ENCODE peak calls at places on chromosomes 7 and 10, in nine cellular contexts. R is A549, I is heart right ventricle, X is brain microvascular endothelial cell, J is psoas muscle, G is mesenchymal stem cell, Q is PC-3, U is HFF-Myc, T is astrocyte. H is an unnamed sample.

GRCh38 chr10:112985701-112986510 is 35.9 kb downstream of the TCF7L2 start:
- DNase-seq in T (peak), G (peak), X (peak), J (no peak), Q (no peak), U (no peak), R (no peak), I (no peak), H (peak)

GRCh38 chr7:34612671-34613070 is 45.3 kb upstream of the NPSR1 start:
- DNase-seq in T (peak), I (no peak), X (no peak), Q (no peak), U (no peak), G (no peak), J (no peak), R (no peak), H (peak)

GRCh38 chr7:68547794-68548193 is 1050.5 kb upstream of the AUTS2 start:
- DNase-seq in I (no peak), T (no peak), J (no peak), X (no peak), Q (no peak), R (peak), G (peak), U (no peak), H (no peak)

GRCh38 chr7:140542226-140542625 is 62.9 kb upstream of the MKRN1 start:
- DNase-seq in U (no peak), G (peak), J (peak), Q (peak), R (peak), X (peak), I (peak), T (peak), H (peak)

GRCh38 chr7:43872401-43873165 is 3.3 kb upstream of the MRPS24 start:
- DNase-seq in T (peak), X (peak), I (no peak), R (no peak), U (peak), Q (peak), G (peak), J (peak), H (peak)

GRCh38 chr10:30505543-30506298 is 71.7 kb downstream of the MAP3K8 start:
- DNase-seq in T (no peak), U (no peak), Q (no peak), X (no peak), J (no peak), R (no peak), G (no peak), I (no peak), H (no peak)

GRCh38 chr10:129971381-129972144 is 7.5 kb upstream of the EBF3 start:
- DNase-seq in T (no peak), J (peak), Q (peak), G (peak), U (no peak), X (no peak), I (peak), R (peak), H (peak)

GRCh38 chr7:5625938-5626337 is 155.5 kb downstream of the RNF216 start:
- DNase-seq in I (no peak), X (peak), U (no peak), R (no peak), J (no peak), T (peak), G (peak), Q (peak), H (peak)

GRCh38 chr7:54860003-54860775 is 101.2 kb upstream of the SEC61G start:
- DNase-seq in I (no peak), G (no peak), X (peak), J (no peak), T (no peak), Q (no peak), U (no peak), R (no peak), H (peak)

GRCh38 chr10:74432841-74433594 is 282.0 kb downstream of the ADK start:
- DNase-seq in I (no peak), U (no peak), J (no peak), T (peak), G (peak), R (peak), X (no peak), Q (peak), H (peak)

GRCh38 chr10:78412605-78413004 is 378.9 kb downstream of the RPS24 start:
- DNase-seq in R (no peak), X (no peak), G (no peak), Q (no peak), I (no peak), T (no peak), U (no peak), J (no peak), H (no peak)

GRCh38 chr10:86536294-86536861 is 14.8 kb upstream of the WAPL start:
- DNase-seq in X (no peak), I (peak), Q (no peak), G (no peak), J (no peak), R (no peak), T (no peak), U (no peak), H (no peak)

GRCh38 chr7:155509725-155510551 is 36.4 kb downstream of the CNPY1 start:
- DNase-seq in T (no peak), G (no peak), X (no peak), R (no peak), J (no peak), U (no peak), Q (no peak), I (no peak), H (no peak)

GRCh38 chr7:74379938-74380337 is 73.8 kb upstream of the GTF2IRD1 start:
- DNase-seq in T (no peak), X (no peak), U (no peak), Q (no peak), G (no peak), R (no peak), J (no peak), I (peak), H (no peak)

GRCh38 chr7:157274991-157275427 is 61.8 kb upstream of the DNAJB6 start:
- DNase-seq in J (no peak), G (no peak), R (no peak), Q (no peak), T (no peak), I (no peak), X (no peak), U (no peak), H (no peak)

GRCh38 chr7:28070311-28071055 is 110.1 kb downstream of the JAZF1 start:
- DNase-seq in X (no peak), Q (no peak), U (no peak), J (peak), R (no peak), T (no peak), I (no peak), G (no peak), H (no peak)

GRCh38 chr7:42227523-42227922 is 9.5 kb downstream of the GLI3 start:
- DNase-seq in T (no peak), G (peak), X (no peak), J (no peak), U (no peak), I (no peak), Q (no peak), R (no peak), H (no peak)

GRCh38 chr7:116211913-116212596 is 1.7 kb downstream of the TES start:
- DNase-seq in G (peak), Q (no peak), T (no peak), U (no peak), J (no peak), X (no peak), R (no peak), I (no peak), H (peak)

GRCh38 chr7:116208919-116209318 is 1.4 kb upstream of the TES start:
- DNase-seq in Q (no peak), R (no peak), T (no peak), X (no peak), G (no peak), U (no peak), J (no peak), I (no peak), H (no peak)

GRCh38 chr7:116210345-116211005 is at the start of gene TES:
- DNase-seq in X (no peak), J (peak), T (no peak), Q (peak), G (peak), U (no peak), I (peak), R (peak), H (peak)

GRCh38 chr7:116211006-116211912 is 920 bp downstream of the TES start:
- DNase-seq in U (no peak), Q (peak), T (peak), G (peak), X (peak), J (peak), R (peak), I (peak), H (peak)

GRCh38 chr7:116209561-116210070 is 723 bp upstream of the TES start:
- DNase-seq in T (no peak), G (no peak), X (no peak), U (no peak), J (no peak), Q (no peak), R (no peak), I (no peak), H (no peak)
- H3K4me3 ChIP-seq in T (peak), G (no peak), X (peak), U (no peak), J (no peak), Q (peak), R (peak), I (peak), H (no peak)

GRCh38 chr10:44960098-44960480 is 487 bp downstream of the RASSF4 start:
- DNase-seq in Q (no peak), J (no peak), T (no peak), G (peak), R (no peak), U (no peak), X (no peak), I (no peak), H (no peak)
- H3K4me3 ChIP-seq in Q (peak), J (peak), T (peak), G (peak), R (peak), U (peak), X (peak), I (peak), H (peak)

GRCh38 chr7:81487512-81487911 is 282.3 kb downstream of the HGF start:
- DNase-seq in X (no peak), R (no peak), G (no peak), Q (no peak), J (no peak), U (no peak), I (no peak), T (no peak), H (no peak)

GRCh38 chr7:81492240-81492639 is 277.6 kb downstream of the HGF start:
- DNase-seq in T (no peak), R (no peak), I (no peak), X (no peak), Q (no peak), U (no peak), G (no peak), J (no peak), H (no peak)

GRCh38 chr7:81484266-81484665 is 285.6 kb downstream of the HGF start:
- DNase-seq in R (no peak), G (peak), U (no peak), J (peak), X (peak), T (peak), Q (no peak), I (peak), H (peak)

GRCh38 chr7:81491573-81491972 is 278.3 kb downstream of the HGF start:
- DNase-seq in X (no peak), I (no peak), T (no peak), J (no peak), G (no peak), Q (no peak), U (no peak), R (peak), H (no peak)

DNA sequence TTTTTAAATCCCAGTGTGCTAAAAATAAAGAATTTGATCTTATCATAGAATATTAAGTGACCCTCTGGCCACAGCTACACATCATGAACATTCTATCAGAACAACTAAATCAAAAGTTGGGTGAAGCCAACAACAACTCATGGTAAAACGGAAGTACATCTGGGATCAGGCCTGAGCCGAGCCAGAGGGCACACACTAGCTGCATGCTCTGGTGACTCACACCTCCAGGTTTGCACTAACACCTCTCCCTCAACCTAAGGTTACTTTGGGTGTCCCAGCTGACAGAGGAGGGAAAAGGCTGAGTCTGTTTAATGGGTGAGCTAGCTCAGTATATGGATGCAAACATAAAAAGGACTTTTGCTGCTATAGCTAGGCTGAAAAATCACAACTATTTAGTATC is 281.6 kb downstream of the HGF start:
- DNase-seq in R (no peak), T (no peak), Q (peak), I (no peak), U (no peak), J (no peak), X (no peak), G (no peak), H (no peak)
- H3K4me3 ChIP-seq in R (no peak), T (no peak), Q (no peak), I (no peak), U (no peak), J (no peak), X (no peak), G (no peak), H (no peak)

GRCh38 chr7:112052993-112053392 is 153.2 kb downstream of the DOCK4 start:
- DNase-seq in Q (no peak), J (no peak), R (peak), T (no peak), G (no peak), U (no peak), X (no peak), I (no peak), H (peak)

GRCh38 chr7:112059675-112060074 is 146.5 kb downstream of the DOCK4 start:
- DNase-seq in J (no peak), G (no peak), T (no peak), Q (no peak), U (no peak), X (no peak), I (no peak), R (no peak), H (no peak)

GRCh38 chr7:112053405-112054069 is 152.7 kb downstream of the DOCK4 start:
- DNase-seq in R (no peak), Q (no peak), I (no peak), J (no peak), T (no peak), G (peak), X (no peak), U (no peak), H (no peak)

GRCh38 chr7:112058654-112059053 is 147.5 kb downstream of the DOCK4 start:
- DNase-seq in X (no peak), J (no peak), R (no peak), U (no peak), I (no peak), G (no peak), Q (no peak), T (no peak), H (no peak)

GRCh38 chr7:112056409-112056808 is 149.8 kb downstream of the DOCK4 start:
- DNase-seq in T (no peak), I (no peak), Q (no peak), X (peak), U (no peak), R (peak), J (no peak), G (peak), H (peak)
- H3K4me3 ChIP-seq in T (no peak), I (no peak), Q (no peak), X (no peak), U (no peak), R (no peak), J (no peak), G (no peak), H (no peak)

DNA sequence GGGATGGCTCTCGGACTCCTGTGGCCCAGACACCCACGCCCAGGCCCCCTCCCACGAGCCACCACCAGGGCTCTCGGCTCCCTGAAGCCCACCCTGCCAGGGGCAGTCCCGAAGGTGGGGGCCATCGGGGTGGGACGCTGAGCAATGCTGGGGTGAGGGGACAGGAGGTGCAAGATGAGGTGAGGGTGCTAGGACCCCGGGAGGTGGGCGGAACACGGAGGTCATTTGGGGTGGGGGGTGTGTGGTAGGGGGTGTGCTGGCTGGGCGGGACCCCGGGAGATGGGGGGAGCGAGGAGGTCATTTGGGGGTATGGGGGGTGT is 17.0 kb upstream of the LFNG start:
- DNase-seq in G (no peak), R (no peak), T (no peak), J (no peak), Q (no peak), X (no peak), I (no peak), U (no peak), H (no peak)
- H3K4me3 ChIP-seq in G (no peak), R (no peak), T (no peak), J (no peak), Q (no peak), X (no peak), I (no peak), U (no peak), H (no peak)

GRCh38 chr7:37924399-37924798 is 4.0 kb downstream of the EPDR1 start:
- DNase-seq in T (peak), X (no peak), U (no peak), J (no peak), R (no peak), I (no peak), G (no peak), Q (no peak), H (no peak)
- H3K4me3 ChIP-seq in T (no peak), X (no peak), U (no peak), J (no peak), R (no peak), I (no peak), G (peak), Q (no peak), H (no peak)